ENCODE peak calls at places on chromosomes 3 and 15, in five cellular contexts. X, D, S, B and J are unnamed samples.

GRCh38 chr15:36888018-36888992 is 212.0 kb downstream of the MEIS2 start:
- DNase-seq in D (no peak), X (no peak), B (no peak), S (no peak), J (no peak)

GRCh38 chr15:79358069-79358468 is 47.2 kb downstream of the TMED3 start:
- DNase-seq in S (no peak), X (no peak), D (no peak), B (no peak), J (no peak)

GRCh38 chr3:57796261-57796660 is 40.2 kb downstream of the SLMAP start:
- DNase-seq in X (no peak), D (no peak), S (peak), B (no peak), J (no peak)

GRCh38 chr3:23263796-23264195 is 60.7 kb downstream of the UBE2E2 start:
- DNase-seq in B (no peak), D (no peak), X (peak), S (peak), J (no peak)

GRCh38 chr15:93033434-93034045 is 55.5 kb downstream of the RGMA start:
- DNase-seq in D (peak), B (no peak), X (no peak), S (no peak), J (no peak)

GRCh38 chr3:171829841-171830559 is 13.1 kb upstream of the TMEM212 start:
- DNase-seq in B (no peak), X (peak), D (peak), S (peak), J (no peak)

GRCh38 chr3:114078126-114078525 is 21.6 kb downstream of the QTRT2 start:
- DNase-seq in X (no peak), B (no peak), S (peak), D (no peak), J (no peak)

GRCh38 chr15:63815796-63816533 is 17.8 kb downstream of the HERC1 start:
- DNase-seq in B (no peak), S (peak), X (no peak), D (no peak), J (no peak)

GRCh38 chr3:52385157-52385556 is 59.7 kb downstream of the SEMA3G start:
- DNase-seq in S (peak), D (peak), B (peak), X (peak), J (no peak)

GRCh38 chr3:69541059-69541471 is 155.2 kb upstream of the FRMD4B start:
- DNase-seq in B (no peak), D (peak), S (no peak), X (no peak), J (no peak)

GRCh38 chr15:57460208-57460816 is 84.0 kb downstream of the CGNL1 start:
- DNase-seq in D (no peak), B (no peak), X (no peak), S (no peak), J (no peak)

GRCh38 chr3:172107403-172107802 is 68.0 kb downstream of the FNDC3B start:
- DNase-seq in D (no peak), X (no peak), S (no peak), B (no peak), J (peak)

GRCh38 chr15:92666780-92667179 is 11.2 kb upstream of the FAM174B start:
- DNase-seq in S (no peak), B (no peak), X (peak), D (no peak), J (no peak)

GRCh38 chr3:138594150-138594934 is at the start of gene CEP70:
- DNase-seq in B (peak), S (peak), D (peak), X (peak), J (peak)

GRCh38 chr15:64412216-64412615 is 24.6 kb downstream of the TRIP4 start:
- DNase-seq in D (no peak), S (no peak), X (no peak), B (no peak), J (no peak)

GRCh38 chr3:100463002-100463401 is 29.4 kb upstream of the TMEM45A start:
- DNase-seq in D (peak), X (peak), B (peak), S (peak), J (peak)

GRCh38 chr15:22888120-22888859 is 49.8 kb downstream of the NIPA2 start:
- DNase-seq in D (no peak), X (peak), S (peak), B (no peak), J (no peak)

GRCh38 chr3:127410678-127411077 is 122.8 kb upstream of the PRR20G start:
- DNase-seq in D (peak), X (no peak), S (no peak), B (no peak), J (no peak)

GRCh38 chr3:171563298-171563697 is 103.1 kb upstream of the TNIK start:
- DNase-seq in B (no peak), S (no peak), X (no peak), D (no peak), J (no peak)

GRCh38 chr3:31754575-31755278 is 222.0 kb downstream of the STT3B start:
- DNase-seq in S (no peak), X (no peak), D (peak), B (no peak), J (peak)

GRCh38 chr15:79035111-79035601 is 55.4 kb downstream of the RASGRF1 start:
- DNase-seq in X (no peak), S (no peak), B (no peak), D (peak), J (peak)

GRCh38 chr3:74079961-74080562 is 455.3 kb upstream of the PDZRN3 start:
- DNase-seq in D (no peak), B (no peak), S (no peak), X (no peak), J (no peak)

GRCh38 chr3:131705558-131706051 is 202.8 kb upstream of the MRPL3 start:
- DNase-seq in X (no peak), B (no peak), D (no peak), S (no peak), J (no peak)

GRCh38 chr3:186413615-186414415 is 51.8 kb upstream of the DGKG start:
- DNase-seq in X (no peak), D (peak), S (no peak), B (no peak), J (peak)

GRCh38 chr3:41848745-41849574 is 112.9 kb downstream of the ULK4 start:
- DNase-seq in X (no peak), B (no peak), D (no peak), S (no peak), J (no peak)

GRCh38 chr3:31305324-31305723 is 227.4 kb upstream of the STT3B start:
- DNase-seq in X (no peak), D (no peak), S (no peak), B (no peak), J (no peak)

GRCh38 chr3:12560505-12561188 is 3.8 kb downstream of the MKRN2 start:
- DNase-seq in D (no peak), S (no peak), X (no peak), B (no peak), J (peak)
- TF ChIP-seq RCOR1 in D (no peak), S (no peak), X (no peak), B (no peak), J (no peak)

GRCh38 chr3:72802001-72802400 is 46.2 kb downstream of the SHQ1 start:
- DNase-seq in B (no peak), X (no peak), S (no peak), D (no peak), J (no peak)

GRCh38 chr3:72794079-72794478 is 54.2 kb downstream of the SHQ1 start:
- DNase-seq in S (no peak), B (no peak), D (no peak), X (no peak), J (no peak)

GRCh38 chr3:72798552-72799195 is 49.6 kb downstream of the SHQ1 start:
- DNase-seq in S (peak), B (no peak), D (peak), X (no peak), J (no peak)

GRCh38 chr3:72800869-72801268 is 47.4 kb downstream of the SHQ1 start:
- DNase-seq in S (no peak), D (no peak), X (no peak), B (no peak), J (no peak)

DNA sequence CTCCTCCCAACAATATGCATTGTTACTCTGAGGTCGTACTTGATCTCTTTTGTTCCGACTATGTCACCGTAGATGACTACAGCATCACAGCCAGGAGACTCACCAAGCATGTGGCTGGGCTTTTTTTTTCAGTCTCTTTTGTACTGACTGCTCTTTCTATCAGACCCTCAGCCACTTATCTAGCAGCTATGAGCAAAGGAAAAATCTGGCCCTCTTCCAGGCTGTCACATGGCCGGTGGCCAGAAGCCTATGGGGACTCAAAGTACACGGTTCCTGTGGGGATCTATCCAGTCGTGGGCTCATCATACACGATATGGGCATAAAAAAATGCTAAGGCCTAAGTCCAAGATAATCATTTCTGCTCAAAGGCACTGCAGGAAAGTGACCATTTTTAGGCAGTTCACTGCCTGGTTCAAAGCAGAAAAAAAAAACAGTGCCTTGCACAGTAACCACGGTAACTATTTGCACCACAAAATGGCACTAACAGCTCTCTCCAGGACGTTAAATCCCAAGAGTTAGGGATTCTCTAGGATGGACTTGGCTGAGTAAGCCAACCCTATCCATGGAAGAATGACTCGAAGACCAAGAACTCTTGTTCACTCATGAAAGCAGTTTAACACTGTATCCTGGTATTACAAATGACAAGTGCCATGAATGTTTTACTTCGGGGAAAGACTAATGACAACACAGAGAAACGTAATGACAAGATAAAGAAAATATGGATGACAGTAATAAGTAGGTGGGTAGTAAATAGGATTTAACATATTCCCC is 50.3 kb downstream of the SHQ1 start:
- DNase-seq in S (peak), X (no peak), B (no peak), D (peak), J (no peak)
- TF ChIP-seq RCOR1 in S (no peak), X (no peak), B (no peak), D (no peak), J (no peak)

GRCh38 chr15:80998252-80998651 is 2.5 kb upstream of the TLNRD1 start:
- DNase-seq in X (no peak), S (no peak), B (no peak), D (no peak), J (no peak)
- TF ChIP-seq RCOR1 in X (no peak), S (no peak), B (no peak), D (no peak), J (no peak)

GRCh38 chr3:150748648-150749047 is 14.3 kb downstream of the SIAH2 start:
- DNase-seq in D (no peak), S (no peak), X (no peak), B (no peak), J (no peak)
- TF ChIP-seq RCOR1 in D (no peak), S (no peak), X (no peak), B (no peak), J (no peak)